ENCODE peak calls at places on chromosomes 3 and 15, in eight cellular contexts. R is neural progenitor cell, H is GM23338, S is HCT116, F is OCI-LY7, B is MM.1S, T is PC-3, P is GM23248. X is an unnamed sample.

GRCh38 chr3:9730747-9731205 is 759 bp upstream of the BRPF1 start:
- DNase-seq in H (peak), T (no peak), B (no peak), P (no peak), F (no peak), S (no peak), R (no peak), X (no peak)

GRCh38 chr3:149726716-149727407 is 25.4 kb downstream of the COMMD2 start:
- DNase-seq in S (no peak), B (no peak), T (peak), F (no peak), P (peak), H (no peak), R (no peak), X (no peak)

GRCh38 chr3:43405888-43406636 is 119.7 kb downstream of the SNRK start:
- DNase-seq in F (no peak), T (no peak), R (no peak), S (no peak), B (no peak), P (peak), H (no peak), X (peak)

GRCh38 chr3:150371741-150372254 is 36.3 kb upstream of the TSC22D2 start:
- DNase-seq in T (peak), S (peak), P (peak), R (peak), H (no peak), B (no peak), F (no peak), X (peak)

GRCh38 chr3:44055951-44056350 is 185.7 kb upstream of the TOPAZ1 start:
- DNase-seq in T (no peak), B (no peak), F (no peak), P (no peak), R (no peak), S (no peak), H (no peak), X (no peak)

GRCh38 chr3:188294823-188295487 is 141.0 kb downstream of the LPP start:
- DNase-seq in F (no peak), R (no peak), B (no peak), P (peak), T (peak), H (no peak), S (peak), X (peak)

GRCh38 chr3:79773291-79773690 is 5.5 kb upstream of the ROBO1 start:
- DNase-seq in F (no peak), S (no peak), B (no peak), P (no peak), T (no peak), H (no peak), R (no peak), X (no peak)

GRCh38 chr15:99476413-99477222 is 89.2 kb upstream of the MEF2A start:
- DNase-seq in S (no peak), P (peak), F (peak), H (no peak), T (peak), R (peak), B (no peak), X (peak)

GRCh38 chr3:32818431-32819085 is 761 bp downstream of the TRIM71 start:
- DNase-seq in P (no peak), S (no peak), R (peak), F (no peak), B (no peak), H (no peak), T (no peak), X (peak)

GRCh38 chr3:43865376-43865775 is 174.6 kb downstream of the ABHD5 start:
- DNase-seq in H (no peak), R (no peak), B (no peak), T (no peak), S (no peak), P (no peak), F (no peak), X (no peak)

GRCh38 chr3:188394588-188394987 is 240.6 kb downstream of the LPP start:
- DNase-seq in H (no peak), P (no peak), S (no peak), T (no peak), R (no peak), B (no peak), F (no peak), X (no peak)

GRCh38 chr3:30258426-30259392 is 347.7 kb upstream of the TGFBR2 start:
- DNase-seq in B (no peak), H (peak), S (no peak), F (no peak), P (no peak), R (no peak), T (peak), X (peak)
- TF ChIP-seq EZH2phosphoT487 in B (no peak), H (no peak), S (no peak), F (no peak), P (no peak), R (no peak), T (no peak), X (no peak)

DNA sequence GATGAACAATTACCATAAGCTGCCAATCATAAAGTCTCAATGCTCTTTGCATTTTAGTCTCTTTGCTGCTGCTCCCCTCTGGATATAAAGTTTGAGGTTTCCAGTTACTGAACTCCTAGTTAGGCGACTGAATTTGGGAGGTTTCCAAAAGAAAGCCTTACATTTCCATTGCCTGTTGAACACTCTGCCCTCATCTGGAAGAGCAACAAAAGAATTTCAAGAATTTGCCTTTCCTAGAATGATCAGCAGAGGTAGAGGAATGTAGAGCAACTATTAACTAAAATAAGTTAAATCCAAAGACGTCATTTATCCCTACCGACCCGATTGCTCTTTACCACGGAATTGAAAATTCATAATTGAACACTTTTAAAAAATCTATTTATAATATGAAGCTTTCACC is 53.4 kb upstream of the PRICKLE2 start:
- DNase-seq in S (no peak), H (peak), R (peak), T (peak), B (no peak), F (no peak), P (no peak), X (no peak)
- TF ChIP-seq EZH2phosphoT487 in S (no peak), H (no peak), R (no peak), T (no peak), B (no peak), F (no peak), P (no peak), X (no peak)

DNA sequence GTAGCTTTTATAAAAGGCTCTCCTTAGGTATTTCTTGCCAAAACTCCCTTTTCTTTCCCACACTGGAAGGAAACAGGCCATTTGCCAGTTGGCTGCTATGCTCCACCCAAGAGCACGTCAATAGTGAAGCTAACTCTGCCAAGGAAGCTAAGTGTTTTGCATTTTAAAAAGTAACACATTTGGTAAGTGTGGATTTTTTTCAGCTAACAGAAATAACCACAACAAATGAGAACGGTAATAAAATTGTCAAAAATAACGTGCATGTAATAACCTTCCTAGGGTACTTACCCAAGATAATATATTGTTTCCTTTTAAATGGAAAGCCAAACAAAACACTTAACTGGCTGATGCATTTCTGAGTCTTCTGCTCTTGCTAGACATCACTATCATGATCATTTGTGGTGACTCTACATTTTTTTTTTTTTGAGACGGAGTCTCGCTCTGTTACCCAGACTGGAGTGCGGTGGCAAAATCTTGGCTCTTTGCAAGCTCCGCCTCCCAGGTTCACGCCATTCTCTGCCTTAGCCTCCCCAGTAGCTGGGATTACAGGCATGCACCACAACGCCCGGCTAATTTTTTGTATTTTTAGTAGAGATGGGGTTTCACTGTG is 4.6 kb downstream of the DPP8 start:
- DNase-seq in H (no peak), T (no peak), R (no peak), B (no peak), S (no peak), P (peak), F (no peak), X (no peak)
- TF ChIP-seq EZH2phosphoT487 in H (no peak), T (no peak), R (no peak), B (no peak), S (no peak), P (no peak), F (no peak), X (no peak)

GRCh38 chr15:62288361-62289017 is 123.4 kb upstream of the C2CD4B start:
- DNase-seq in H (no peak), R (no peak), S (no peak), F (no peak), B (no peak), T (no peak), P (no peak), X (no peak)
- TF ChIP-seq EZH2phosphoT487 in H (no peak), R (no peak), S (no peak), F (no peak), B (no peak), T (no peak), P (no peak), X (no peak)

DNA sequence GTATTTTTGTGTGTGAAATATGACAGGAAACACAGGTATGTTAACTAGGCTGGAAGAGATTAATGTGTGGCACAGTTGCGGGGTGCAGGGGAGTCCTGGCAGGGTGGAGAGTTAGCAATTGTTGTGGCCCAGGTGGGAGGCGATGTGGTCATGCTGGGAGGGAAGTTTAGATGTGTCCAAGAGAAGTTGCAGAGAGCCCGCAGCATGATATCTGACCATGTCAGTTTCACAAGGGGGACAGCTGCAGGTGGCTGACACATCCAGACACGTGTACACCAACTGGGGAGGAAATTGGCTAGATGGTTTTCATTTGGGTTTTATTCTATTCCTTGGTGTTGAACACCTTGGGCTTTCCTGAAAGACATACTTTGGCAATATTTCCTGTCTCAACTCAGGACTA is 172.8 kb upstream of the RGMA start:
- DNase-seq in F (no peak), P (no peak), H (no peak), S (no peak), R (no peak), T (no peak), B (no peak), X (no peak)
- TF ChIP-seq EZH2phosphoT487 in F (no peak), P (no peak), H (no peak), S (no peak), R (no peak), T (no peak), B (no peak), X (no peak)

X was measured in hepatocyte.